ENCODE peak calls at places on chromosomes 4 and X, in eight cellular contexts. B, C, Z, L, Y, Q, A and T are unnamed samples. For H3K27me3, the result is how much of the 10 kb centered on the place peaks cover.

GRCh38 chr4:113828712-113829111 is 67.2 kb upstream of the CAMK2D start:
- DNase-seq in B (peak), C (no peak), Z (no peak), L (no peak), Y (no peak), Q (no peak), A (no peak), T (no peak)

GRCh38 chr4:73452953-73453700 is 17.1 kb downstream of the AFP start:
- DNase-seq in B (no peak), C (no peak), Z (no peak), L (peak), Y (peak), Q (no peak), A (no peak), T (no peak)

GRCh38 chr4:109701566-109702399 is 1.5 kb downstream of the CASP6 start:
- DNase-seq in B (peak), C (no peak), Z (no peak), L (peak), Y (peak), Q (no peak), A (no peak), T (no peak)

GRCh38 chr4:1330761-1331590 is 16.0 kb upstream of the UVSSA start:
- DNase-seq in B (no peak), C (no peak), Z (no peak), L (no peak), Y (no peak), Q (no peak), A (no peak), T (no peak)

GRCh38 chr4:47287735-47288134 is 175.8 kb downstream of the COMMD8 start:
- DNase-seq in B (peak), C (no peak), Z (no peak), L (no peak), Y (no peak), Q (peak), A (no peak), T (peak)

GRCh38 chrX:153764786-153765137 is 713 bp downstream of the PLXNB3 start:
- DNase-seq in B (no peak), C (no peak), Z (no peak), L (no peak), Y (no peak), Q (no peak), A (no peak), T (no peak)

GRCh38 chrX:21806691-21807090 is 32.7 kb upstream of the MBTPS2 start:
- DNase-seq in B (peak), C (no peak), Z (no peak), L (no peak), Y (no peak), Q (peak), A (no peak), T (peak)

GRCh38 chrX:149365061-149365460 is 140.0 kb downstream of the IDS start:
- DNase-seq in B (peak), C (no peak), Z (no peak), L (no peak), Y (no peak), Q (peak), A (no peak), T (no peak)

GRCh38 chr4:176794151-176794550 is 1.4 kb upstream of the VEGFC start:
- DNase-seq in B (peak), C (no peak), Z (no peak), L (no peak), Y (no peak), Q (peak), A (no peak), T (no peak)

GRCh38 chr4:125784741-125785140 is 470.0 kb downstream of the FAT4 start:
- DNase-seq in B (no peak), C (no peak), Z (no peak), L (no peak), Y (no peak), Q (no peak), A (no peak), T (no peak)

GRCh38 chr4:127134490-127134889 is 498.3 kb upstream of the INTU start:
- DNase-seq in B (no peak), C (no peak), Z (no peak), L (no peak), Y (no peak), Q (no peak), A (no peak), T (no peak)

GRCh38 chr4:304987-305680 is at the start of gene ZNF732:
- DNase-seq in B (no peak), C (no peak), Z (no peak), L (peak), Y (no peak), Q (peak), A (no peak), T (no peak)

GRCh38 chr4:150543042-150543441 is 38.9 kb upstream of the MAB21L2 start:
- DNase-seq in B (no peak), C (no peak), Z (no peak), L (no peak), Y (no peak), Q (no peak), A (no peak), T (no peak)

GRCh38 chrX:53000447-53001208 is 42.3 kb upstream of the FAM156A start:
- DNase-seq in B (no peak), C (no peak), Z (no peak), L (peak), Y (no peak), Q (peak), A (no peak), T (no peak)

GRCh38 chr4:8870647-8871416 is 807 bp downstream of the HMX1 start:
- DNase-seq in B (no peak), C (no peak), Z (no peak), L (peak), Y (peak), Q (no peak), A (no peak), T (no peak)
- H3K27me3 ChIP-seq in B (under half), C (under half), Z (half or more), L (half or more), Y (half or more), Q (under half), A (half or more), T (half or more)

DNA sequence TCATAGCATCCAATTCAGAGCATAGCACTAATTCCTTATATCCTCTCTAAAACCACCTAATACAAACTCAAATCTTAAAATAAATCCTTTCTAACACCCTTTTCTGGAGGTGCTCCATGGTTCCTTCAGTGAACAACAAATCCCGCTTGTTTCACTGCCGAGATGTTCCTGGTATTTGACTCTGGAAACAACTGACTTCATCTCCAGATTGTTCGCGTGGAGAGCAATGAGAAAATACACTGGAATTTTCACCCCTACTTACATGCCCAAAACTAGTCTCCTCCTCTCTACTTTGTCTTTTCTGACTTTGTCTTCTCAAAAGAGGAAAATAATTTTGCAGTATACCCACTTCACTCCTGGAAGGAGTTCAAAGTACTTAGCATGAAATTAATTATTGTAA is 129.0 kb downstream of the PLS3 start:
- DNase-seq in B (no peak), C (no peak), Z (no peak), L (no peak), Y (peak), Q (peak), A (no peak), T (no peak)
- H3K27me3 ChIP-seq in B (under half), C (under half), Z (under half), L (under half), Y (under half), Q (under half), A (under half), T (under half)

DNA sequence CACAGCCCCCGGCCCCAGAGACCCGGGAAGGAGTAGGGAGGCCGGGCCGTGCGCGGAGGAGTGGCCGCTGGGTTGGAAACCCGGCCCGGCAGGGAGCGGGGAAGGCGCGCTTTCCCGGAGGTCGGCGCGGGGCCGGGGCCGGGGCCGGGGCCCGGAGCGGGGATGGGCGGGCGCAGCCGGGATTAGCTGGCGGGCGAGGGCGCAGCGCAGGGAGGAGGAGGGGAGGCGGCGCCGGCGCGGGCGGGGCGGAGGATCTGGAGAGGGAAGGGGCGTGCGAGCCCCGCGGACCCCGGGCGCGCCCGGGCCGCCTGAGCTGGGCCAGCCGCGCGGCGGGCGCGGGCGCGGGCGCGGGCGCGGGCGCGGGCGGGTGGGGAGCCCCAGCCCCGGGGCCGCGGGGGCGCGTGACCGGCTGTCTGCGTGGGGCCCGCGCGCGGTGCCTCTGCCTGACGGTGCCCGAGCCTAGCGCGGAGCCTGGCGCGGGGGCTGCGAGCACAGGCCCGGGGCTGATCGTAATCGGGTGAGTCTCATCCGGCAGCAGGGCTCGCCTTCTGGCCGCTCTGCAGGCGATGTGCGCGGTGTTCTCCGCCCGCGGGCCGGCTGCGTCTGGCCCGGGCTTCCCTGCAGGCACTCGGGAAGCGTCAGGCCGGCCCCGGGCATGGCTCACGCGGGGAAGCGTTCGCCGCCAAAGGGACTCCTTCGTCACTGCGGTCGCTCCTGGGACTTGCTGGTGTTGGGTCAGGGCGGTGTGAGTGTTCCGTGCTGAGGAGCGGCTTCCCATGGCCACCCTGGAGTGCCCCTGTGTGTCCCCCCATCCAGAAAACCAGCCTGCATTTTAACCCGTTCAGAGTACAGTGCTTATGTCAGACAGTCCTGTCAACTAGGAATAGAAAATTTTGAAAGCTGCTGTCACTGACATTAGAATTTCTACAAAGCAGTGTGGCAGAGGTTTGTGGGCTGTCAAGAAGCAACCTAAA is 40.4 kb downstream of the FAM149A start:
- DNase-seq in B (peak), C (peak), Z (no peak), L (peak), Y (peak), Q (peak), A (no peak), T (peak)
- H3K27me3 ChIP-seq in B (under half), C (under half), Z (under half), L (under half), Y (under half), Q (under half), A (under half), T (under half)

GRCh38 chr4:173514641-173515217 is 15.3 kb downstream of the HAND2 start:
- DNase-seq in B (no peak), C (no peak), Z (no peak), L (peak), Y (no peak), Q (no peak), A (no peak), T (no peak)

GRCh38 chr4:173515458-173515857 is 14.6 kb downstream of the HAND2 start:
- DNase-seq in B (no peak), C (no peak), Z (no peak), L (peak), Y (no peak), Q (no peak), A (no peak), T (no peak)

GRCh38 chr4:173518419-173519102 is 11.5 kb downstream of the HAND2 start:
- DNase-seq in B (no peak), C (no peak), Z (no peak), L (peak), Y (peak), Q (no peak), A (no peak), T (no peak)

GRCh38 chr4:173517781-173518371 is 12.2 kb downstream of the HAND2 start:
- DNase-seq in B (no peak), C (no peak), Z (no peak), L (peak), Y (peak), Q (no peak), A (no peak), T (no peak)

DNA sequence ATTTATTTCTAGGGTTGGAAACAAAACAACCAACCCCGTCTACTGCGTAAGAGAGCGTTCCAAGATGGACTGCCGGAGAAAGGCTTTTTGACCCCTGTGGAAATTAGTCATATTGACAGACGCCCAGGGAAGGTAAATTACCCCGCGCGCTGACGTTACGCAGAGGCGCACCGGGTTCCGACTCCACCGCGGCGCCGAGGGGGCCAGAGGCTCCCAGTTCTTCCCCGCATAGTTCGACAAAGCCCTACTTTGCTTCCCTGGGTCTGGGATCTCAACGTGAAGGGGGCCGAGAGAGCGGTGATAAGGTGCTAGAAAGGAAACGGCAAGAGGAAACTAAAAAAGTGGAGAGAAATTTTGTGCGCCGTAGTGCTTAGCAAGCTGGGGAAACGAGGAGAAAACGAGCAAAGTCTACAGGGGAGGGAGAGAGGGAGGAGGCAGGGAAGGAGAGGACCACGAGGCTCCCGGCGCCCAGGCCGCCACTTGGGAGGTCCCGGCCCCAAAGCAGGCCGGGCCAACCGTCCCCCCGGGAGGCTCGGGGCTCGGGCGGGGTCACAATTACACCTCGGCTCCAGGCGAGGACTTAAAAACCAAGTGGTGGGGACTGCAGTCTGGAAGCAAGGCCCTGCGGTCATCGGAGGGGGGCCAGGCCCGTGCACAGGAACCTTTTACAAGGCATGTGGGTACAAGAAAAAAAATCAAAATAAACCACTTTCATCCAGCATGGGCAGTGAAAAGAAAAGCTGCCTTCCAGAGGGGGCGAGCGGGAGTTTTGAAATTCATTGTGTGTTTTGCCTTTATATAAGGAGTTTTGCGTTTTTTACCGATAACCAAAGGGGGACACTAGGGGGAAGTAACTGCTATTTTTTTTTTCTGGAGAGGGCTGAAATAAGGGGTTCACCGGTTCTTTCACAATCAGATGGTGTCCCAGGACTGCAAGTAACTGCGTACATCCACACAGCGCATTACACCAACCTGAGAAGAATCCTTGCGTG is 13.1 kb downstream of the HAND2 start:
- DNase-seq in B (no peak), C (no peak), Z (no peak), L (peak), Y (peak), Q (no peak), A (no peak), T (no peak)
- H3K27me3 ChIP-seq in B (under half), C (under half), Z (under half), L (half or more), Y (half or more), Q (under half), A (half or more), T (under half)

DNA sequence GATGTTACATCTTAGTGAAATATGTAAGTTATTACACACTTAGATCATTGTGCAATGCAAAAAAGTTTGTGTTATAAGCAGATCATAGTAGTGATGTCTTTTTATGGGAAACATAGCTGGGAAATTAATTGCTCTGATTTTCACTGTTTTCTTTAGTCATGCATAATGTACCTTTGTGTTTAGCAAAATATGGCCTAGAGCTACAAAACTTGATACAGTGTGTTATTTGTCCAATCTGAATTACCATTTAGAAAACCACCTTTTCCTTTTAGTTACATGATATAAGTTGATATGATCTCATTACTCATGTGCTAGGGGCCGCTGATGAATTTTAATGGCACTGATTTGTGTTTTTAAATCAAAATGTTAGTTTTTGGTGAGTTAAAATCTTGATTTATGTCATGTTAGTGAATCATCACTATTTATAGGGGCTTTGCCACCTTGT is 2.0 kb downstream of the BMPR1B start:
- DNase-seq in B (peak), C (no peak), Z (no peak), L (no peak), Y (no peak), Q (no peak), A (no peak), T (no peak)
- H3K27me3 ChIP-seq in B (under half), C (under half), Z (under half), L (half or more), Y (half or more), Q (under half), A (under half), T (under half)

GRCh38 chrX:136347706-136348105 is 46.9 kb downstream of the ADGRG4 start:
- DNase-seq in B (peak), C (no peak), Z (no peak), L (no peak), Y (no peak), Q (no peak), A (no peak), T (no peak)
- H3K27me3 ChIP-seq in B (under half), C (under half), Z (under half), L (under half), Y (under half), Q (under half), A (under half), T (under half)

DNA sequence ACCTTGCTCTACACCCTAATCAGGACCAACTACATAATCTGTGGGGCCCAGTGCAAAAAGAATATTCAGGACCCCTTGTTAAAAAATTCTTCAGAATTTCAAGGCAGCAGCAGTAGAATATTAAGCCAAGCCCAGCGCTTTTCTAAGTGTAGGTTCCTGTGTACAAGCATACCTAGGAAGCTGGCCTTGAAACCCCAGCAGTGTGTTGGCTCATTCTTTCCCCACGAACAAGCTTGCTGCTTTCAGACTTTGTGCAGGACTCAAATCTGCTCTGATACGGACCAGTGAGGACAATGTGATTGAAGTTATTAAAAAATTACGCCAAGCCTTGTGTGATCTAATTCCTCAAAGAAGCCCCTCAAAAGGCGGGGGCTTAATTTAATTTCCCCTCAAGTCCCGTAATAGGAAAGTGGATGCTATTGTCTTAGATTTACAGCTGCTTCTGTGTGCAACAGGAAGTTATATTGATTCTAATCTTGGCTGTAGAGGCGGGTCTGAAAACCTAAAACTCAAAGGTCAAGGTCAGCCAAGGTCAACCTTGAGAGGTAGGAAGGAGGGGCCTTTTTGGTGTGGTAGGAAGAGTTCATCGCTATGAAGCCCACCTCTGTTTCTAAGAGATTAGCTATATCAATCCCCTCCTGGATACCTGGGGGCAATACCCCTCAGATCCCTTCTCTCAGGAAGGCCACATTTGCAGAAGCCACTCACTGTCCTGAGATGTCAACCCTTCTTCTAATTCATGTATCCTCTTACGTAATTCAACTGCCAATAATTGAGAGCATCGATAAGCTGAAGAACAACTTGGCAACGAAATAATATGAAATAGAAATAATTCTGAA is 45.2 kb downstream of the TBC1D9 start:
- DNase-seq in B (no peak), C (no peak), Z (no peak), L (no peak), Y (no peak), Q (no peak), A (no peak), T (no peak)
- H3K27me3 ChIP-seq in B (under half), C (under half), Z (under half), L (under half), Y (under half), Q (under half), A (under half), T (under half)

DNA sequence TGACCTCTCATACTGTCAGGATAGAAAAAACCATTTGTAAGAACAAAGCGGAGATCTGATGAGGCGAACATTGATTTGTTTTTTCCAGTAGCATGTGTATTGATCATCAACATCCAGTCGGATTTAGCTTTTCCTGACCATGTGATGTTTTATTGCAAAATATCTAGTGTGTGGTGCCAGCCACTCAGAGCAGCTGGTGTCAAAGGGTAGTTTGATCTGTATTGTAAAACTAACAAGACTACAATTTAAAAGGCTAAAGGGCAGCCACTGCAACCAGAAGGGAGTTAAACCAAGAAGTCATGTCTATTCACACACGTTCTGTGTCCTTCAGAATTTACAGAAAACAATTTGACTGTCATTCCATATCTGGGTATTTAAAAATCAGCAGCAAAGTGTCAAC is 719.0 kb upstream of the FRG1 start:
- DNase-seq in B (no peak), C (no peak), Z (no peak), L (no peak), Y (no peak), Q (no peak), A (no peak), T (no peak)
- H3K27me3 ChIP-seq in B (under half), C (under half), Z (under half), L (under half), Y (under half), Q (under half), A (under half), T (under half)